ENCODE peak calls at places on chromosomes 3 and 15, in five cellular contexts. N is keratinocyte, G is SK-N-SH, Z is mammary epithelial cell, K is GM12878. D is an unnamed sample.
A peak's percentile ranks its signal among the peaks of the same experiment; 100 is the strongest.

GRCh38 chr15:40790723-40791122 is 16.2 kb upstream of the ZFYVE19 start:
- DNase-seq in N (no peak), G (no peak), Z (peak; percentile 24), K (no peak), D (peak; percentile 33)

GRCh38 chr3:154229217-154229590 is 95.1 kb downstream of the DHX36 start:
- DNase-seq in N (no peak), G (no peak), Z (peak; percentile 11), K (no peak), D (no peak)

GRCh38 chr3:80355144-80355543 is 587.3 kb upstream of the ROBO1 start:
- DNase-seq in N (no peak), G (no peak), Z (peak; percentile 16), K (no peak), D (peak; percentile 9)

GRCh38 chr3:113606539-113607218 is 74.3 kb downstream of the SIDT1 start:
- DNase-seq in N (no peak), G (no peak), Z (no peak), K (peak; percentile 75), D (no peak)

GRCh38 chr3:97515076-97515475 is 249.5 kb upstream of the ARL6 start:
- DNase-seq in N (no peak), G (no peak), Z (no peak), K (no peak), D (no peak)

GRCh38 chr3:3200632-3201212 is 21.2 kb upstream of the CRBN start:
- DNase-seq in N (no peak), G (peak; percentile 38), Z (peak; percentile 46), K (peak; percentile 12), D (peak; percentile 85)

GRCh38 chr3:50627407-50628051 is 10.6 kb downstream of the MAPKAPK3 start:
- DNase-seq in N (peak; percentile 87), G (peak; percentile 49), Z (peak; percentile 91), K (no peak), D (peak; percentile 61)

GRCh38 chr15:90201944-90202375 is 830 bp downstream of the SEMA4B start:
- DNase-seq in N (no peak), G (peak; percentile 85), Z (no peak), K (no peak), D (peak; percentile 27)

GRCh38 chr15:95304874-95305271 is 1025.6 kb upstream of the NR2F2 start:
- DNase-seq in N (no peak), G (no peak), Z (no peak), K (no peak), D (no peak)

GRCh38 chr3:52838561-52839267 is 3.9 kb upstream of the MUSTN1 start:
- DNase-seq in N (no peak), G (no peak), Z (no peak), K (no peak), D (no peak)

GRCh38 chr3:137583256-137583655 is 180.9 kb upstream of the SOX14 start:
- DNase-seq in N (no peak), G (no peak), Z (no peak), K (no peak), D (no peak)

GRCh38 chr15:91970142-91970541 is 116.6 kb downstream of the SLCO3A1 start:
- DNase-seq in N (no peak), G (no peak), Z (no peak), K (no peak), D (peak; percentile 90)

GRCh38 chr15:65133550-65134200 is at the start of gene PDCD7:
- DNase-seq in N (peak; percentile 52), G (peak; percentile 94), Z (peak; percentile 85), K (peak; percentile 77), D (peak; percentile 96)

GRCh38 chr3:152213086-152213674 is 55.5 kb upstream of the MBNL1 start:
- DNase-seq in N (no peak), G (no peak), Z (no peak), K (no peak), D (peak; percentile 73)

GRCh38 chr3:66107855-66108254 is 69.1 kb upstream of the MAGI1 start:
- DNase-seq in N (no peak), G (peak; percentile 73), Z (peak; percentile 24), K (no peak), D (peak; percentile 49)

GRCh38 chr3:143974877-143975238 is 3.2 kb downstream of the DIPK2A start:
- DNase-seq in N (no peak), G (no peak), Z (peak; percentile 19), K (no peak), D (peak; percentile 56)

GRCh38 chr15:88985547-88986393 is 72.6 kb upstream of the MFGE8 start:
- DNase-seq in N (no peak), G (no peak), Z (no peak), K (no peak), D (no peak)

DNA sequence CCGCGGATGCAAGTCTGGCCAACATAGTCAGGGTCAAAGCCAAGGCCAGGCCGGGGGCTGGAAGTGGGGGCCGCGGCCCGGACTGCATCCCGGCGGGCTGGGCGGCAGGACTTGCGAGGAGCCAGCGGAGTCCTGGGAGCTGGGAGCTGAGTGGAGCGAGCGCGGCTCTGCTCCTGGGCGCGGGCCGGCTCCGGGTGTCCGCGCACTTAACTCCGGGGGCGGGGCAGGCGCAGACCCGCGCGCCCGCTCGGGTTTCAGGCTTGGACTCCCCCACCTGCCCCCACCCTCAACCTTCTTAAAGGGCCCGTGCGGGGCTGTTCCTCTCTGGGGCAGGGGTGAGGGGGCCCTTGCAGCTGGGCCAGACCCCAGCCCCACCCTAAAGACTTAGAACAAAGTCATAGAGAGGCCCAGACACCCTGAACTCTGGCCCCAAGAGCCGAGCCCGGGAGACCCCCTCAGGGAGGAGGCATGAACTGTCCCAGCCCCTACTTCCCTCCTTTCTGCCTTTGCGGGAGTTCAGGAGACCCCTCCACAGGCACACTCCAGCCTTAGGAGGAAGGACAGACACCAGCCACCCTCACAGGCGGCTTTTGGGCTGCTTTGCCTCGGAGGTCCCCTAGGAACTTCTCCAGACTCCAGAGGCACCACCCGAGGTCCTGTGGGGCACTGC is at the start of gene CSPG4:
- DNase-seq in N (no peak), G (no peak), Z (no peak), K (no peak), D (peak; percentile 91)
- H3K4me3 ChIP-seq in N (no peak within 1 kb of the TSS), G (no peak within 1 kb of the TSS), Z (peak within 1 kb of the TSS; percentile 54), K (no peak within 1 kb of the TSS), D (peak within 1 kb of the TSS; percentile 87)

GRCh38 chr3:139677341-139678155 is at the start of gene NMNAT3:
- DNase-seq in N (no peak), G (peak; percentile 42), Z (peak; percentile 45), K (no peak), D (peak; percentile 72)
- H3K9ac ChIP-seq in N (peak within 1 kb of the TSS; percentile 58), G (no peak within 1 kb of the TSS), Z (no peak within 1 kb of the TSS), K (peak within 1 kb of the TSS; percentile 40), D (peak within 1 kb of the TSS; percentile 25)

GRCh38 chr3:72337480-72337855 is 510.8 kb downstream of the SHQ1 start:
- DNase-seq in N (no peak), G (no peak), Z (no peak), K (no peak), D (no peak)

GRCh38 chr3:72336114-72336651 is 512.1 kb downstream of the SHQ1 start:
- DNase-seq in N (no peak), G (no peak), Z (no peak), K (no peak), D (no peak)

GRCh38 chr3:72335458-72336050 is 512.7 kb downstream of the SHQ1 start:
- DNase-seq in N (no peak), G (no peak), Z (no peak), K (no peak), D (no peak)

GRCh38 chr3:72338082-72338941 is 509.9 kb downstream of the SHQ1 start:
- DNase-seq in N (peak; percentile 84), G (no peak), Z (peak; percentile 87), K (no peak), D (no peak)

DNA sequence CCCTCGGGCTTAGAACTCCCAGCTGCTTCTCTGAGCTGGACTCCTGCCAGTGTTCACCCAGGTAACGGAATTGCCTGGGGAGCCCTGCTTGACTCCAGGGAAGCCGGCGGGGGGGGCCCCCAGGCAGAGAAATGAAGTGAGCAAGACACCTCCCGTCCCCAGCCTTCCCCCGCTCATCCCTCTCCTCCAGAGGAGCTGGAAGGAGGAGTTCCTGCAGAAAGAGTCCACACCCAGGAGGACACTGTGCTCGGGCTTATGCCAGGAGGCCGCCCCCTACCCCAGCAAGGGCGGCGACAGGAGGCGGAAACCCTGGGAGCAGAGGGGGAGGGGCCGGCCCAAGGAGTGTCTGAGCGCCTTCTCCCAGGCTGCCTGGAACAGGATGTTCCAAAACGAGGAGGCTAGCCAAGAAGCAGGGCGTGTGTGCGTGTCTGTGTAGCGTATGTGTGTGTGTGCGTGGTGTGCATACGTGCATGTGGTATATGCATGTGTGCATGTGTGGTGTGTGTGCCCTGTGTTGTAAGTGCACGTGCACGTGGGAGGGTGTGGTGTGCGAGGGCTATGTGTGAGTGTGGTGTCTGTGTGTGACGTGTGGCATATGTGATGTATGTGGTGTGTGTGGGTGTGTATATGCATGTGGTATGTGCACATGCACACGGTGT is 511.3 kb downstream of the SHQ1 start:
- DNase-seq in N (peak; percentile 60), G (peak; percentile 70), Z (peak; percentile 77), K (no peak), D (peak; percentile 77)
- H3K4me3 ChIP-seq in N (peak overlapping the region; percentile 36), G (no peak overlapping the region), Z (no peak overlapping the region), K (no peak overlapping the region), D (peak overlapping the region; percentile 0)

GRCh38 chr15:100918690-100919480 is at the start of gene LRRK1:
- DNase-seq in N (no peak), G (peak; percentile 83), Z (peak; percentile 60), K (no peak), D (peak; percentile 78)
- H3K9ac ChIP-seq in N (peak within 1 kb of the TSS; percentile 88), G (peak within 1 kb of the TSS; percentile 74), Z (peak within 1 kb of the TSS; percentile 81), K (peak within 1 kb of the TSS; percentile 92), D (peak within 1 kb of the TSS; percentile 87)

D was measured in adipocyte.